ENCODE peak calls at places on chromosomes 11 and 22, in nine cellular contexts. R is HS-5; E is HuH-7.5; S is NCI-H2029 treated with DMSO at 0.1 percent for 48 hours; D is stimulated activated CD4-positive, alpha-beta T cell treated with anti-CD3 and anti-CD28 coated beads, TNF-alpha, amount 100 ng/mL, for 1 hour; W is fibroblast of pulmonary artery; M is posterior cingulate gyrus; V is NCI-H748 treated with DMSO at 0.1 percent for 48 hours; L is cardiac fibroblast. X is an unnamed sample.

GRCh38 chr11:9280655-9281301 is 15.6 kb upstream of the DENND5A start:
- DNase-seq in R (no peak), E (no peak), S (peak), D (no peak), W (peak), M (no peak), V (no peak), L (peak), X (peak)

GRCh38 chr11:34075178-34075820 is 23.8 kb downstream of the CAPRIN1 start:
- DNase-seq in R (no peak), E (no peak), S (no peak), D (no peak), W (peak), M (no peak), V (no peak), L (peak), X (no peak)

GRCh38 chr11:44833869-44834452 is 107.2 kb downstream of the TSPAN18 start:
- DNase-seq in R (no peak), E (no peak), S (no peak), D (no peak), W (no peak), M (no peak), V (peak), L (no peak), X (no peak)

GRCh38 chr11:5968394-5968793 is at the start of gene OR56A5:
- DNase-seq in R (no peak), E (no peak), S (no peak), D (no peak), W (no peak), M (no peak), V (no peak), L (no peak), X (no peak)

GRCh38 chr11:74366576-74366975 is 31.7 kb downstream of the PGM2L1 start:
- DNase-seq in R (peak), E (no peak), S (no peak), D (no peak), W (peak), M (no peak), V (no peak), L (peak), X (no peak)

GRCh38 chr11:3126901-3127691 is 38.0 kb downstream of the OSBPL5 start:
- DNase-seq in R (no peak), E (no peak), S (no peak), D (no peak), W (no peak), M (peak), V (no peak), L (no peak), X (no peak)

GRCh38 chr11:66224226-66224850 is 44.1 kb upstream of the RAB1B start:
- DNase-seq in R (no peak), E (no peak), S (no peak), D (no peak), W (no peak), M (no peak), V (no peak), L (no peak), X (no peak)

GRCh38 chr11:126949066-126949945 is 51.3 kb downstream of the KIRREL3 start:
- DNase-seq in R (no peak), E (no peak), S (no peak), D (no peak), W (no peak), M (peak), V (no peak), L (no peak), X (no peak)

GRCh38 chr22:17665884-17666283 is 27.3 kb downstream of the BCL2L13 start:
- DNase-seq in R (no peak), E (no peak), S (no peak), D (no peak), W (peak), M (no peak), V (no peak), L (peak), X (no peak)

GRCh38 chr22:40036591-40037225 is 42.0 kb downstream of the FAM83F start:
- DNase-seq in R (no peak), E (peak), S (peak), D (peak), W (peak), M (peak), V (peak), L (peak), X (no peak)

GRCh38 chr22:39494471-39495120 is 7.5 kb upstream of the MIEF1 start:
- DNase-seq in R (no peak), E (no peak), S (no peak), D (no peak), W (no peak), M (no peak), V (no peak), L (no peak), X (no peak)

GRCh38 chr11:35907648-35908431 is 36.0 kb upstream of the LDLRAD3 start:
- DNase-seq in R (no peak), E (no peak), S (no peak), D (no peak), W (peak), M (no peak), V (no peak), L (peak), X (peak)

GRCh38 chr22:20532256-20532993 is 25.0 kb downstream of the MED15 start:
- DNase-seq in R (no peak), E (no peak), S (no peak), D (no peak), W (no peak), M (no peak), V (no peak), L (no peak), X (no peak)

GRCh38 chr11:113363996-113364641 is 23.5 kb upstream of the ANKK1 start:
- DNase-seq in R (no peak), E (no peak), S (no peak), D (no peak), W (no peak), M (no peak), V (no peak), L (no peak), X (no peak)

GRCh38 chr11:2569321-2569721 is 124.5 kb downstream of the KCNQ1 start:
- DNase-seq in R (no peak), E (no peak), S (no peak), D (no peak), W (no peak), M (no peak), V (no peak), L (no peak), X (no peak)

GRCh38 chr11:87454246-87454645 is 416.5 kb downstream of the TMEM135 start:
- DNase-seq in R (no peak), E (no peak), S (no peak), D (no peak), W (no peak), M (no peak), V (no peak), L (no peak), X (peak)

GRCh38 chr11:12245549-12245986 is 131.8 kb upstream of the PARVA start:
- DNase-seq in R (no peak), E (no peak), S (no peak), D (no peak), W (no peak), M (no peak), V (no peak), L (no peak), X (no peak)

GRCh38 chr11:15327786-15328231 is 213.1 kb downstream of the INSC start:
- DNase-seq in R (peak), E (peak), S (peak), D (no peak), W (peak), M (peak), V (peak), L (peak), X (no peak)

GRCh38 chr11:58580311-58580710 is 1.4 kb downstream of the ZFP91 start:
- DNase-seq in R (no peak), E (no peak), S (no peak), D (no peak), W (no peak), M (no peak), V (no peak), L (no peak), X (no peak)

X was measured in GM12878.